ENCODE peak calls at places on chromosomes 3 and 15, in ten cellular contexts. One of them, this sample, is unnamed.
A peak's percentile ranks its signal among the peaks of the same experiment; 100 is the strongest.

GRCh38 chr3:124248471-124249028 is 256.6 kb upstream of the ROPN1 start:
- DNase-seq in HCT116: no peak
- DNase-seq in ecto neural progenitor cell: no peak
- DNase-seq in H7: no peak
- DNase-seq in activated CD8-positive, alpha-beta memory T cell treated with anti-CD3 and anti-CD28 coated beads for 48 hours: no peak
- DNase-seq in foreskin fibroblast: peak; percentile 34
- DNase-seq in islet precursor cell: peak; percentile 62
- DNase-seq in central memory CD4-positive, alpha-beta T cell: no peak
- DNase-seq in smooth muscle cell of the brain vasculature: no peak
- DNase-seq in coronary artery: peak; percentile 87
- DNase-seq in this sample: peak; percentile 82

GRCh38 chr3:4776980-4777581 is 202.2 kb upstream of the BHLHE40 start:
- DNase-seq in HCT116: no peak
- DNase-seq in ecto neural progenitor cell: no peak
- DNase-seq in H7: no peak
- DNase-seq in activated CD8-positive, alpha-beta memory T cell treated with anti-CD3 and anti-CD28 coated beads for 48 hours: no peak
- DNase-seq in foreskin fibroblast: no peak
- DNase-seq in islet precursor cell: no peak
- DNase-seq in central memory CD4-positive, alpha-beta T cell: no peak
- DNase-seq in smooth muscle cell of the brain vasculature: no peak
- DNase-seq in coronary artery: no peak
- DNase-seq in this sample: peak; percentile 48

GRCh38 chr15:33296856-33297255 is 13.9 kb upstream of the RYR3 start:
- DNase-seq in HCT116: no peak
- DNase-seq in ecto neural progenitor cell: no peak
- DNase-seq in H7: no peak
- DNase-seq in activated CD8-positive, alpha-beta memory T cell treated with anti-CD3 and anti-CD28 coated beads for 48 hours: no peak
- DNase-seq in foreskin fibroblast: no peak
- DNase-seq in islet precursor cell: no peak
- DNase-seq in central memory CD4-positive, alpha-beta T cell: no peak
- DNase-seq in smooth muscle cell of the brain vasculature: no peak
- DNase-seq in coronary artery: no peak
- DNase-seq in this sample: no peak

GRCh38 chr3:188421836-188422540 is 268.0 kb downstream of the LPP start:
- DNase-seq in HCT116: no peak
- DNase-seq in ecto neural progenitor cell: no peak
- DNase-seq in H7: no peak
- DNase-seq in activated CD8-positive, alpha-beta memory T cell treated with anti-CD3 and anti-CD28 coated beads for 48 hours: no peak
- DNase-seq in foreskin fibroblast: no peak
- DNase-seq in islet precursor cell: no peak
- DNase-seq in central memory CD4-positive, alpha-beta T cell: no peak
- DNase-seq in smooth muscle cell of the brain vasculature: peak; percentile 47
- DNase-seq in coronary artery: no peak
- DNase-seq in this sample: no peak

GRCh38 chr15:77836901-77837648 is 204.4 kb upstream of the LINGO1 start:
- DNase-seq in HCT116: no peak
- DNase-seq in ecto neural progenitor cell: no peak
- DNase-seq in H7: no peak
- DNase-seq in activated CD8-positive, alpha-beta memory T cell treated with anti-CD3 and anti-CD28 coated beads for 48 hours: no peak
- DNase-seq in foreskin fibroblast: no peak
- DNase-seq in islet precursor cell: peak; percentile 46
- DNase-seq in central memory CD4-positive, alpha-beta T cell: no peak
- DNase-seq in smooth muscle cell of the brain vasculature: no peak
- DNase-seq in coronary artery: no peak
- DNase-seq in this sample: no peak

GRCh38 chr3:62109534-62109933 is 263.8 kb downstream of the FEZF2 start:
- DNase-seq in HCT116: no peak
- DNase-seq in ecto neural progenitor cell: no peak
- DNase-seq in H7: peak; percentile 63
- DNase-seq in activated CD8-positive, alpha-beta memory T cell treated with anti-CD3 and anti-CD28 coated beads for 48 hours: no peak
- DNase-seq in foreskin fibroblast: peak; percentile 97
- DNase-seq in islet precursor cell: peak; percentile 82
- DNase-seq in central memory CD4-positive, alpha-beta T cell: no peak
- DNase-seq in smooth muscle cell of the brain vasculature: peak; percentile 51
- DNase-seq in coronary artery: peak; percentile 82
- DNase-seq in this sample: no peak

GRCh38 chr15:24772709-24773373 is 97.3 kb downstream of the NPAP1 start:
- DNase-seq in HCT116: no peak
- DNase-seq in ecto neural progenitor cell: peak; percentile 92
- DNase-seq in H7: no peak
- DNase-seq in activated CD8-positive, alpha-beta memory T cell treated with anti-CD3 and anti-CD28 coated beads for 48 hours: peak; percentile 32
- DNase-seq in foreskin fibroblast: peak; percentile 75
- DNase-seq in islet precursor cell: peak; percentile 94
- DNase-seq in central memory CD4-positive, alpha-beta T cell: peak; percentile 72
- DNase-seq in smooth muscle cell of the brain vasculature: peak; percentile 29
- DNase-seq in coronary artery: peak; percentile 76
- DNase-seq in this sample: peak; percentile 39

GRCh38 chr3:133643611-133644010 is 18.1 kb downstream of the TOPBP1 start:
- DNase-seq in HCT116: no peak
- DNase-seq in ecto neural progenitor cell: no peak
- DNase-seq in H7: no peak
- DNase-seq in activated CD8-positive, alpha-beta memory T cell treated with anti-CD3 and anti-CD28 coated beads for 48 hours: no peak
- DNase-seq in foreskin fibroblast: no peak
- DNase-seq in islet precursor cell: no peak
- DNase-seq in central memory CD4-positive, alpha-beta T cell: no peak
- DNase-seq in smooth muscle cell of the brain vasculature: no peak
- DNase-seq in coronary artery: no peak
- DNase-seq in this sample: no peak

GRCh38 chr3:13612829-13613228 is 63.9 kb downstream of the FBLN2 start:
- DNase-seq in HCT116: no peak
- DNase-seq in ecto neural progenitor cell: no peak
- DNase-seq in H7: no peak
- DNase-seq in activated CD8-positive, alpha-beta memory T cell treated with anti-CD3 and anti-CD28 coated beads for 48 hours: no peak
- DNase-seq in foreskin fibroblast: peak; percentile 65
- DNase-seq in islet precursor cell: no peak
- DNase-seq in central memory CD4-positive, alpha-beta T cell: no peak
- DNase-seq in smooth muscle cell of the brain vasculature: peak; percentile 91
- DNase-seq in coronary artery: no peak
- DNase-seq in this sample: no peak

GRCh38 chr15:67225336-67225735 is 29.1 kb downstream of the AAGAB start:
- DNase-seq in HCT116: no peak
- DNase-seq in ecto neural progenitor cell: no peak
- DNase-seq in H7: no peak
- DNase-seq in activated CD8-positive, alpha-beta memory T cell treated with anti-CD3 and anti-CD28 coated beads for 48 hours: no peak
- DNase-seq in foreskin fibroblast: peak; percentile 63
- DNase-seq in islet precursor cell: no peak
- DNase-seq in central memory CD4-positive, alpha-beta T cell: no peak
- DNase-seq in smooth muscle cell of the brain vasculature: no peak
- DNase-seq in coronary artery: no peak
- DNase-seq in this sample: no peak

GRCh38 chr3:197730200-197730599 is 6.5 kb downstream of the RUBCN start:
- DNase-seq in HCT116: no peak
- DNase-seq in ecto neural progenitor cell: no peak
- DNase-seq in H7: no peak
- DNase-seq in activated CD8-positive, alpha-beta memory T cell treated with anti-CD3 and anti-CD28 coated beads for 48 hours: no peak
- DNase-seq in foreskin fibroblast: peak; percentile 66
- DNase-seq in islet precursor cell: no peak
- DNase-seq in central memory CD4-positive, alpha-beta T cell: peak; percentile 14
- DNase-seq in smooth muscle cell of the brain vasculature: no peak
- DNase-seq in coronary artery: no peak
- DNase-seq in this sample: no peak

GRCh38 chr15:82952156-82953081 is at the start of gene HOMER2:
- DNase-seq in HCT116: no peak
- DNase-seq in ecto neural progenitor cell: peak; percentile 64
- DNase-seq in H7: peak; percentile 88
- DNase-seq in activated CD8-positive, alpha-beta memory T cell treated with anti-CD3 and anti-CD28 coated beads for 48 hours: no peak
- DNase-seq in foreskin fibroblast: no peak
- DNase-seq in islet precursor cell: peak; percentile 59
- DNase-seq in central memory CD4-positive, alpha-beta T cell: no peak
- DNase-seq in smooth muscle cell of the brain vasculature: no peak
- DNase-seq in coronary artery: no peak
- DNase-seq in this sample: peak; percentile 15

GRCh38 chr3:194130807-194131589 is 5.0 kb upstream of the HES1 start:
- DNase-seq in HCT116: no peak
- DNase-seq in ecto neural progenitor cell: peak; percentile 66
- DNase-seq in H7: peak; percentile 43
- DNase-seq in activated CD8-positive, alpha-beta memory T cell treated with anti-CD3 and anti-CD28 coated beads for 48 hours: no peak
- DNase-seq in foreskin fibroblast: no peak
- DNase-seq in islet precursor cell: peak; percentile 75
- DNase-seq in central memory CD4-positive, alpha-beta T cell: peak; percentile 42
- DNase-seq in smooth muscle cell of the brain vasculature: no peak
- DNase-seq in coronary artery: no peak
- DNase-seq in this sample: peak; percentile 62

GRCh38 chr3:87563712-87564111 is 287.3 kb upstream of the POU1F1 start:
- DNase-seq in HCT116: no peak
- DNase-seq in ecto neural progenitor cell: no peak
- DNase-seq in H7: no peak
- DNase-seq in activated CD8-positive, alpha-beta memory T cell treated with anti-CD3 and anti-CD28 coated beads for 48 hours: no peak
- DNase-seq in foreskin fibroblast: no peak
- DNase-seq in islet precursor cell: no peak
- DNase-seq in central memory CD4-positive, alpha-beta T cell: no peak
- DNase-seq in smooth muscle cell of the brain vasculature: no peak
- DNase-seq in coronary artery: no peak
- DNase-seq in this sample: no peak

GRCh38 chr3:134600166-134600670 is 50.6 kb downstream of the KY start:
- DNase-seq in HCT116: no peak
- DNase-seq in ecto neural progenitor cell: no peak
- DNase-seq in H7: no peak
- DNase-seq in activated CD8-positive, alpha-beta memory T cell treated with anti-CD3 and anti-CD28 coated beads for 48 hours: no peak
- DNase-seq in foreskin fibroblast: no peak
- DNase-seq in islet precursor cell: no peak
- DNase-seq in central memory CD4-positive, alpha-beta T cell: no peak
- DNase-seq in smooth muscle cell of the brain vasculature: no peak
- DNase-seq in coronary artery: no peak
- DNase-seq in this sample: no peak

GRCh38 chr15:34047893-34048775 is 9.1 kb upstream of the AVEN start:
- DNase-seq in HCT116: no peak
- DNase-seq in ecto neural progenitor cell: no peak
- DNase-seq in H7: no peak
- DNase-seq in activated CD8-positive, alpha-beta memory T cell treated with anti-CD3 and anti-CD28 coated beads for 48 hours: no peak
- DNase-seq in foreskin fibroblast: no peak
- DNase-seq in islet precursor cell: no peak
- DNase-seq in central memory CD4-positive, alpha-beta T cell: no peak
- DNase-seq in smooth muscle cell of the brain vasculature: peak; percentile 56
- DNase-seq in coronary artery: no peak
- DNase-seq in this sample: no peak

GRCh38 chr15:62881056-62881455 is 161.5 kb upstream of the TPM1 start:
- DNase-seq in HCT116: no peak
- DNase-seq in ecto neural progenitor cell: no peak
- DNase-seq in H7: peak; percentile 29
- DNase-seq in activated CD8-positive, alpha-beta memory T cell treated with anti-CD3 and anti-CD28 coated beads for 48 hours: no peak
- DNase-seq in foreskin fibroblast: no peak
- DNase-seq in islet precursor cell: no peak
- DNase-seq in central memory CD4-positive, alpha-beta T cell: no peak
- DNase-seq in smooth muscle cell of the brain vasculature: no peak
- DNase-seq in coronary artery: no peak
- DNase-seq in this sample: no peak

GRCh38 chr3:7637694-7638093 is 776.8 kb downstream of the GRM7 start:
- DNase-seq in HCT116: no peak
- DNase-seq in ecto neural progenitor cell: no peak
- DNase-seq in H7: no peak
- DNase-seq in activated CD8-positive, alpha-beta memory T cell treated with anti-CD3 and anti-CD28 coated beads for 48 hours: no peak
- DNase-seq in foreskin fibroblast: no peak
- DNase-seq in islet precursor cell: no peak
- DNase-seq in central memory CD4-positive, alpha-beta T cell: no peak
- DNase-seq in smooth muscle cell of the brain vasculature: no peak
- DNase-seq in coronary artery: no peak
- DNase-seq in this sample: no peak

GRCh38 chr15:84797212-84797611 is 19.9 kb upstream of the ALPK3 start:
- DNase-seq in HCT116: no peak
- DNase-seq in ecto neural progenitor cell: no peak
- DNase-seq in H7: no peak
- DNase-seq in activated CD8-positive, alpha-beta memory T cell treated with anti-CD3 and anti-CD28 coated beads for 48 hours: no peak
- DNase-seq in foreskin fibroblast: peak; percentile 63
- DNase-seq in islet precursor cell: no peak
- DNase-seq in central memory CD4-positive, alpha-beta T cell: no peak
- DNase-seq in smooth muscle cell of the brain vasculature: peak; percentile 21
- DNase-seq in coronary artery: no peak
- DNase-seq in this sample: no peak

GRCh38 chr3:136544532-136544931 is 207.6 kb downstream of the STAG1 start:
- DNase-seq in HCT116: no peak
- DNase-seq in ecto neural progenitor cell: no peak
- DNase-seq in H7: no peak
- DNase-seq in activated CD8-positive, alpha-beta memory T cell treated with anti-CD3 and anti-CD28 coated beads for 48 hours: no peak
- DNase-seq in foreskin fibroblast: peak; percentile 12
- DNase-seq in islet precursor cell: no peak
- DNase-seq in central memory CD4-positive, alpha-beta T cell: no peak
- DNase-seq in smooth muscle cell of the brain vasculature: no peak
- DNase-seq in coronary artery: no peak
- DNase-seq in this sample: no peak

This sample was measured in transverse colon.